ENCODE peak calls at places on chromosomes 5 and 9, in four cellular contexts. One of them, this sample, is unnamed.
A peak's percentile ranks its signal among the peaks of the same experiment; 100 is the strongest.

GRCh38 chr5:67490543-67491321 is 294.1 kb upstream of the CD180 start:
- DNase-seq in pancreas: no peak
- DNase-seq in brain microvascular endothelial cell: no peak
- DNase-seq in foreskin fibroblast: no peak
- DNase-seq in this sample: no peak

GRCh38 chr9:3261484-3261883 is 264.3 kb downstream of the RFX3 start:
- DNase-seq in pancreas: no peak
- DNase-seq in brain microvascular endothelial cell: peak; percentile 32
- DNase-seq in foreskin fibroblast: peak; percentile 4
- DNase-seq in this sample: no peak

GRCh38 chr5:96756985-96757384 is 50.8 kb downstream of the ERAP1 start:
- DNase-seq in pancreas: no peak
- DNase-seq in brain microvascular endothelial cell: no peak
- DNase-seq in foreskin fibroblast: peak; percentile 63
- DNase-seq in this sample: no peak

GRCh38 chr5:177147239-177147638 is 13.7 kb downstream of the NSD1 start:
- DNase-seq in pancreas: no peak
- DNase-seq in brain microvascular endothelial cell: no peak
- DNase-seq in foreskin fibroblast: peak; percentile 51
- DNase-seq in this sample: no peak

GRCh38 chr5:98638701-98639100 is 134.8 kb upstream of the RGMB start:
- DNase-seq in pancreas: no peak
- DNase-seq in brain microvascular endothelial cell: peak; percentile 83
- DNase-seq in foreskin fibroblast: peak; percentile 79
- DNase-seq in this sample: no peak

GRCh38 chr9:34500623-34501267 is 22.0 kb downstream of the ENHO start:
- DNase-seq in pancreas: peak; percentile 61
- DNase-seq in brain microvascular endothelial cell: peak; percentile 28
- DNase-seq in foreskin fibroblast: peak; percentile 65
- DNase-seq in this sample: no peak

GRCh38 chr5:143019614-143020515 is 249.7 kb downstream of the ARHGAP26 start:
- DNase-seq in pancreas: no peak
- DNase-seq in brain microvascular endothelial cell: no peak
- DNase-seq in foreskin fibroblast: no peak
- DNase-seq in this sample: no peak

GRCh38 chr9:110936719-110937452 is 101.4 kb downstream of the LPAR1 start:
- DNase-seq in pancreas: no peak
- DNase-seq in brain microvascular endothelial cell: no peak
- DNase-seq in foreskin fibroblast: peak; percentile 90
- DNase-seq in this sample: no peak

GRCh38 chr9:23123048-23123632 is 676.5 kb downstream of the DMRTA1 start:
- DNase-seq in pancreas: no peak
- DNase-seq in brain microvascular endothelial cell: peak; percentile 4
- DNase-seq in foreskin fibroblast: no peak
- DNase-seq in this sample: no peak

GRCh38 chr5:42993516-42994284 is 46.4 kb downstream of the ANXA2R start:
- DNase-seq in pancreas: no peak
- DNase-seq in brain microvascular endothelial cell: peak; percentile 69
- DNase-seq in foreskin fibroblast: peak; percentile 71
- DNase-seq in this sample: peak; percentile 66

GRCh38 chr5:130102375-130102774 is 198.1 kb downstream of the CHSY3 start:
- DNase-seq in pancreas: no peak
- DNase-seq in brain microvascular endothelial cell: no peak
- DNase-seq in foreskin fibroblast: no peak
- DNase-seq in this sample: no peak

GRCh38 chr5:41532485-41532884 is 22.1 kb upstream of the PLCXD3 start:
- DNase-seq in pancreas: no peak
- DNase-seq in brain microvascular endothelial cell: no peak
- DNase-seq in foreskin fibroblast: no peak
- DNase-seq in this sample: no peak

GRCh38 chr9:33445941-33446506 is 1.4 kb downstream of the AQP3 start:
- DNase-seq in pancreas: no peak
- DNase-seq in brain microvascular endothelial cell: no peak
- DNase-seq in foreskin fibroblast: no peak
- DNase-seq in this sample: no peak

GRCh38 chr5:111942661-111943401 is 185.8 kb upstream of the NREP start:
- DNase-seq in pancreas: no peak
- DNase-seq in brain microvascular endothelial cell: peak; percentile 48
- DNase-seq in foreskin fibroblast: peak; percentile 68
- DNase-seq in this sample: no peak

GRCh38 chr5:175378444-175379028 is 65.4 kb downstream of the DRD1 start:
- DNase-seq in pancreas: no peak
- DNase-seq in brain microvascular endothelial cell: no peak
- DNase-seq in foreskin fibroblast: no peak
- DNase-seq in this sample: no peak

GRCh38 chr9:133359420-133360175 is 3.2 kb downstream of the SURF2 start:
- DNase-seq in pancreas: no peak
- DNase-seq in brain microvascular endothelial cell: no peak
- DNase-seq in foreskin fibroblast: peak; percentile 47
- DNase-seq in this sample: no peak

GRCh38 chr5:40585537-40586267 is 94.0 kb upstream of the PTGER4 start:
- DNase-seq in pancreas: no peak
- DNase-seq in brain microvascular endothelial cell: no peak
- DNase-seq in foreskin fibroblast: no peak
- DNase-seq in this sample: no peak

GRCh38 chr5:157217289-157218024 is 36.8 kb downstream of the ITK start:
- DNase-seq in pancreas: no peak
- DNase-seq in brain microvascular endothelial cell: no peak
- DNase-seq in foreskin fibroblast: no peak
- DNase-seq in this sample: no peak

GRCh38 chr9:122988919-122989614 is 44.4 kb upstream of the GPR21 start:
- DNase-seq in pancreas: no peak
- DNase-seq in brain microvascular endothelial cell: no peak
- DNase-seq in foreskin fibroblast: no peak
- DNase-seq in this sample: no peak

GRCh38 chr5:107777161-107777740 is 106.5 kb upstream of the EFNA5 start:
- DNase-seq in pancreas: no peak
- DNase-seq in brain microvascular endothelial cell: no peak
- DNase-seq in foreskin fibroblast: no peak
- DNase-seq in this sample: no peak

GRCh38 chr5:137392261-137392660 is 106.9 kb downstream of the SPOCK1 start:
- DNase-seq in pancreas: no peak
- DNase-seq in brain microvascular endothelial cell: no peak
- DNase-seq in foreskin fibroblast: no peak
- DNase-seq in this sample: no peak

GRCh38 chr5:89988129-89988528 is 421.4 kb downstream of the CETN3 start:
- DNase-seq in pancreas: no peak
- DNase-seq in brain microvascular endothelial cell: no peak
- DNase-seq in foreskin fibroblast: no peak
- DNase-seq in this sample: no peak

GRCh38 chr9:129223551-129224208 is 45.6 kb upstream of the IER5L start:
- DNase-seq in pancreas: no peak
- DNase-seq in brain microvascular endothelial cell: no peak
- DNase-seq in foreskin fibroblast: no peak
- DNase-seq in this sample: no peak

GRCh38 chr5:65776707-65777141 is 54.7 kb downstream of the NLN start:
- DNase-seq in pancreas: no peak
- DNase-seq in brain microvascular endothelial cell: peak; percentile 16
- DNase-seq in foreskin fibroblast: peak; percentile 66
- DNase-seq in this sample: no peak

GRCh38 chr9:91734371-91734981 is 215.6 kb downstream of the ROR2 start:
- DNase-seq in pancreas: peak; percentile 75
- DNase-seq in brain microvascular endothelial cell: peak; percentile 52
- DNase-seq in foreskin fibroblast: peak; percentile 79
- DNase-seq in this sample: no peak

GRCh38 chr9:33939924-33940874 is 108.5 kb downstream of the UBAP2 start:
- DNase-seq in pancreas: no peak
- DNase-seq in brain microvascular endothelial cell: no peak
- DNase-seq in foreskin fibroblast: no peak
- DNase-seq in this sample: no peak

GRCh38 chr5:170497311-170498038 is 6.3 kb upstream of the KCNIP1 start:
- DNase-seq in pancreas: no peak
- DNase-seq in brain microvascular endothelial cell: peak; percentile 68
- DNase-seq in foreskin fibroblast: no peak
- DNase-seq in this sample: no peak

GRCh38 chr9:109319072-109319630 is 1.7 kb downstream of the EPB41L4B start:
- DNase-seq in pancreas: peak; percentile 75
- DNase-seq in brain microvascular endothelial cell: no peak
- DNase-seq in foreskin fibroblast: no peak
- DNase-seq in this sample: no peak

GRCh38 chr5:38149815-38150195 is 108.6 kb upstream of the EGFLAM start:
- DNase-seq in pancreas: no peak
- DNase-seq in brain microvascular endothelial cell: no peak
- DNase-seq in foreskin fibroblast: no peak
- DNase-seq in this sample: no peak
- TF ChIP-seq CTCF in pancreas: no peak
- TF ChIP-seq CTCF in brain microvascular endothelial cell: no peak
- TF ChIP-seq CTCF in foreskin fibroblast: no peak
- TF ChIP-seq CTCF in this sample: no peak

GRCh38 chr9:22117511-22118388 is 108.6 kb upstream of the CDKN2B start:
- DNase-seq in pancreas: no peak
- DNase-seq in brain microvascular endothelial cell: peak; percentile 84
- DNase-seq in foreskin fibroblast: peak; percentile 66
- DNase-seq in this sample: no peak

GRCh38 chr9:22116751-22117150 is 107.6 kb upstream of the CDKN2B start:
- DNase-seq in pancreas: no peak
- DNase-seq in brain microvascular endothelial cell: no peak
- DNase-seq in foreskin fibroblast: no peak
- DNase-seq in this sample: no peak

GRCh38 chr9:22118810-22119479 is 109.8 kb upstream of the CDKN2B start:
- DNase-seq in pancreas: no peak
- DNase-seq in brain microvascular endothelial cell: no peak
- DNase-seq in foreskin fibroblast: no peak
- DNase-seq in this sample: no peak

GRCh38 chr9:22120595-22120994 is 111.5 kb upstream of the CDKN2B start:
- DNase-seq in pancreas: no peak
- DNase-seq in brain microvascular endothelial cell: no peak
- DNase-seq in foreskin fibroblast: no peak
- DNase-seq in this sample: no peak

DNA sequence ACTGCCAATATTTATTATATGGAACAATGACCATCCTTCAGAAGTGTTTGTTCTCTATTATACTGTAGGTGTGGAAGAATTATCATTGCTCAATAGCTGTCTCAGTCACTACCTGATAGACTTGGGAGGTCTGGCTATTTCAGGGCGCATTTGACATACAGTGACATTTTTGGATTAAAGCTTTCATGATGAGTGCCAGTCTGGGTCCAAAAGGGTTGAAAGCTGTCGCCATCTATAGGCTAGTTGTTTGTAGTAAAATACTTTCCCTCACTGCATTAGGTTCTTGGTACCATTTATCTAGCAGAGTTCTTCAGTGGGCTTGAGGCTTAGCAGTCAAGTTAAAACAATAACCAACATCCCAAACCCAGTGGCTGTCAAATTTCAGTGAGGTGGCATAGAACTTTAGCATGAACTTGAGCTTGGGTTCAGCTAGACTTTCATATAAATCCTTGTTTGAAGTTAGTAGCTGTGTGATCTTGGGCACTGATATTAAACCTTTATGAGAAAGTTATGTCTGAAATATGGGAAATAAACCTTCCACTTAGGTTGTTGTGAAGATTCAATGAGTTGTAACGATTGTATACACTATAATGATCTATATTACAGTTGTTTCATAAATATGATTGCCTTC is 110.5 kb upstream of the CDKN2B start:
- DNase-seq in pancreas: no peak
- DNase-seq in brain microvascular endothelial cell: peak; percentile 63
- DNase-seq in foreskin fibroblast: peak; percentile 69
- DNase-seq in this sample: no peak
- TF ChIP-seq CTCF in pancreas: no peak
- TF ChIP-seq CTCF in brain microvascular endothelial cell: peak; percentile 71
- TF ChIP-seq CTCF in foreskin fibroblast: peak; percentile 54
- TF ChIP-seq CTCF in this sample: peak; percentile 44

GRCh38 chr5:15499528-15500325 is at the start of gene FBXL7:
- DNase-seq in pancreas: peak; percentile 29
- DNase-seq in brain microvascular endothelial cell: peak; percentile 71
- DNase-seq in foreskin fibroblast: peak; percentile 94
- DNase-seq in this sample: no peak
- TF ChIP-seq CTCF in pancreas: no peak
- TF ChIP-seq CTCF in brain microvascular endothelial cell: peak; percentile 30
- TF ChIP-seq CTCF in foreskin fibroblast: no peak
- TF ChIP-seq CTCF in this sample: no peak

DNA sequence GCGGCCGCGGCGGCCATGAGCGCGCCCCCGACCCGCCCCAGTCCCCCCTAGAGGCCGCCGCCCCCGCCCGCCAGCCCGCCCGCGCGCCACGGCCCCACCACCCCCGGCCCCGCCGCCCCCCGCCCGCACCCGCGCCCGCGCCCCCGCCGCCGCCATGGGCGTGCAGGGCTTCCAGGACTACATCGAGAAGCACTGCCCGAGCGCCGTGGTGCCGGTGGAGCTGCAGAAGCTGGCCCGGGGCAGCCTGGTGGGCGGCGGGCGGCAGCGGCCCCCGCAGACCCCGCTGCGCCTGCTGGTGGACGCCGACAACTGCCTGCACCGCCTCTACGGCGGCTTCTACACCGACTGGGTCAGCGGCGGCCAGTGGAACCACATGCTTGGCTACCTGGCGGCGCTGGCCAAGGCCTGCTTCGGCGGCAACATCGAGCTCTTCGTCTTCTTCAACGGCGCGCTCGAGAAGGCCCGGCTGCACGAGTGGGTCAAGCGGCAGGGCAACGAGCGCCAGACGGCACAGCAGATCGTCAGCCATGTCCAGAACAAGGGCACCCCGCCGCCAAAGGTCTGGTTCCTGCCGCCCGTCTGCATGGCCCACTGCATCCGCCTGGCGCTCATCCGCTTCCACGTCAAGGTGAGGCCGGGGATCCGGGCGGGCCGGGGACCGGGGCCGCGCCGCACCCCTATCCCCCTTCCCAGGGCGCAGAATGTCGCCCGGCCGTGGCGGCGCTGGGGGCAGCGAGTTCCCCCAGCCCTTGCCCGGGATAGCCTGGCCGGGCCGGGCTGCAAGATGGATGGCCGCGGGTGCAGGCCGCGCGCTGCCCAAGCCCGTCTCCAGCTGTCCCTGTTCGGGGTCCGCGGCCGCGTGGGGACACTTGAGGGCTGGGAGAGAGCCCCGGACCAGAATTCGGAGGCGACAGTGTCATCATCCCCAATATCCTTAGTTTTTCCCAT is 551 bp downstream of the FAM120A start:
- DNase-seq in pancreas: peak; percentile 72
- DNase-seq in brain microvascular endothelial cell: peak; percentile 20
- DNase-seq in foreskin fibroblast: peak; percentile 68
- DNase-seq in this sample: peak; percentile 49
- TF ChIP-seq CTCF in pancreas: no peak
- TF ChIP-seq CTCF in brain microvascular endothelial cell: peak; percentile 24
- TF ChIP-seq CTCF in foreskin fibroblast: no peak
- TF ChIP-seq CTCF in this sample: no peak

This sample was measured in CD14-positive monocyte.